ENCODE peak calls at places on chromosomes 3 and 15, in nine cellular contexts. S, Z, A, K, I, X, W, O and U are unnamed samples.

GRCh38 chr3:166444756-166445155 is 607.5 kb upstream of the BCHE start:
- DNase-seq in I (no peak), A (peak), Z (no peak), S (no peak), X (no peak), K (no peak), W (no peak), O (no peak), U (no peak)

GRCh38 chr3:173993299-173993698 is 595.8 kb downstream of the NLGN1 start:
- DNase-seq in A (peak), I (peak), O (peak), Z (no peak), K (peak), S (no peak), W (no peak), X (no peak), U (no peak)

GRCh38 chr3:46541856-46542255 is 24.2 kb downstream of the LRRC2 start:
- DNase-seq in Z (peak), I (no peak), K (no peak), O (no peak), W (no peak), X (no peak), S (no peak), A (no peak), U (no peak)

GRCh38 chr15:60695713-60696522 is 217.0 kb upstream of the ICE2 start:
- DNase-seq in A (peak), X (peak), K (no peak), S (peak), W (no peak), O (no peak), Z (no peak), I (no peak), U (no peak)

GRCh38 chr3:34008191-34008590 is 209.8 kb downstream of the PDCD6IP start:
- DNase-seq in I (no peak), W (no peak), Z (peak), K (no peak), X (no peak), O (no peak), S (no peak), A (peak), U (no peak)

GRCh38 chr3:14484741-14485140 is 55.4 kb downstream of the GRIP2 start:
- DNase-seq in I (no peak), W (no peak), S (no peak), Z (no peak), A (no peak), X (no peak), O (no peak), K (no peak), U (no peak)

GRCh38 chr3:181899702-181900101 is 188.0 kb downstream of the SOX2 start:
- DNase-seq in K (no peak), W (no peak), S (no peak), X (no peak), I (no peak), A (no peak), O (no peak), Z (no peak), U (no peak)

GRCh38 chr3:174756200-174756829 is 102.8 kb upstream of the NAALADL2 start:
- DNase-seq in I (no peak), Z (no peak), A (no peak), W (no peak), S (no peak), K (no peak), X (no peak), O (no peak), U (no peak)

GRCh38 chr15:49673861-49674260 is 53.0 kb downstream of the DTWD1 start:
- DNase-seq in W (no peak), S (no peak), X (no peak), I (no peak), A (no peak), O (no peak), Z (no peak), K (no peak), U (no peak)

GRCh38 chr15:35032471-35032870 is 44.4 kb upstream of the ZNF770 start:
- DNase-seq in W (no peak), I (no peak), K (no peak), O (no peak), A (no peak), Z (no peak), X (no peak), S (no peak), U (no peak)

GRCh38 chr3:83567935-83568334 is 1390.9 kb upstream of the CADM2 start:
- DNase-seq in I (no peak), K (no peak), Z (no peak), X (no peak), A (no peak), S (no peak), W (no peak), O (no peak), U (no peak)

GRCh38 chr3:172176385-172176784 is 137.0 kb downstream of the FNDC3B start:
- DNase-seq in X (no peak), W (no peak), O (no peak), Z (no peak), I (no peak), A (no peak), S (no peak), K (no peak), U (no peak)

GRCh38 chr3:156553705-156554356 is 1.1 kb downstream of the SSR3 start:
- DNase-seq in K (no peak), A (no peak), I (no peak), X (no peak), O (peak), W (no peak), Z (no peak), S (no peak), U (no peak)

GRCh38 chr3:9730747-9731205 is 759 bp upstream of the BRPF1 start:
- DNase-seq in K (no peak), O (no peak), W (peak), I (peak), S (no peak), Z (no peak), X (no peak), A (no peak), U (no peak)

GRCh38 chr3:184351511-184352148 is 9.8 kb downstream of the CLCN2 start:
- DNase-seq in A (no peak), S (no peak), W (no peak), I (no peak), X (no peak), O (no peak), K (no peak), Z (no peak), U (no peak)

GRCh38 chr3:65138531-65138930 is 450.7 kb upstream of the ADAMTS9 start:
- DNase-seq in A (no peak), I (no peak), W (no peak), S (no peak), X (no peak), Z (no peak), O (no peak), K (no peak), U (no peak)

GRCh38 chr3:99499235-99499798 is 139.1 kb upstream of the COL8A1 start:
- DNase-seq in K (peak), O (peak), A (no peak), W (no peak), I (peak), X (no peak), Z (no peak), S (no peak), U (peak)

GRCh38 chr3:140311428-140311827 is 366.4 kb upstream of the TRIM42 start:
- DNase-seq in Z (no peak), K (no peak), X (no peak), A (no peak), S (no peak), W (no peak), O (no peak), I (no peak), U (no peak)

GRCh38 chr3:169825316-169825715 is 12.6 kb upstream of the LRRC34 start:
- DNase-seq in X (no peak), K (no peak), I (no peak), Z (no peak), S (no peak), O (no peak), W (no peak), A (no peak), U (no peak)

GRCh38 chr3:150249776-150250175 is 158.3 kb upstream of the TSC22D2 start:
- DNase-seq in S (no peak), W (peak), Z (no peak), K (no peak), X (no peak), I (no peak), O (no peak), A (no peak), U (no peak)

GRCh38 chr15:70605606-70606410 is 157.6 kb downstream of the UACA start:
- DNase-seq in I (no peak), A (peak), S (no peak), K (no peak), W (no peak), Z (no peak), X (no peak), O (peak), U (peak)

GRCh38 chr3:120425877-120426276 is 24.9 kb downstream of the FSTL1 start:
- DNase-seq in X (no peak), O (peak), S (no peak), Z (no peak), A (peak), K (no peak), I (no peak), W (no peak), U (no peak)

GRCh38 chr15:38129531-38130199 is 123.0 kb upstream of the SPRED1 start:
- DNase-seq in K (no peak), S (no peak), I (no peak), W (no peak), Z (peak), A (peak), O (peak), X (no peak), U (peak)

GRCh38 chr3:129439381-129439816 is 349 bp downstream of the MBD4 start:
- DNase-seq in W (peak), S (peak), I (peak), X (peak), K (peak), A (no peak), O (peak), Z (peak), U (peak)

GRCh38 chr15:64699767-64700388 is 75.5 kb downstream of the RBPMS2 start:
- DNase-seq in Z (no peak), S (no peak), W (no peak), A (no peak), O (peak), K (no peak), I (no peak), X (no peak), U (peak)

GRCh38 chr15:33028495-33028894 is 166.0 kb downstream of the FMN1 start:
- DNase-seq in X (no peak), Z (no peak), I (no peak), A (no peak), W (peak), K (no peak), O (peak), S (no peak), U (peak)

GRCh38 chr3:143247007-143247563 is 127.5 kb downstream of the CHST2 start:
- DNase-seq in Z (no peak), S (no peak), I (no peak), O (no peak), X (no peak), W (no peak), A (no peak), K (no peak), U (no peak)

GRCh38 chr15:63107895-63108546 is 13.6 kb upstream of the LACTB start:
- DNase-seq in A (peak), I (peak), K (no peak), S (no peak), W (no peak), O (peak), X (no peak), Z (no peak), U (peak)

GRCh38 chr3:157104928-157105652 is 54.9 kb downstream of the CCNL1 start:
- DNase-seq in Z (peak), W (no peak), O (no peak), I (no peak), K (no peak), A (no peak), S (no peak), X (no peak), U (no peak)

GRCh38 chr3:138984816-138985215 is 21.3 kb downstream of the PRR23A start:
- DNase-seq in Z (no peak), A (no peak), W (no peak), O (no peak), K (no peak), S (no peak), I (no peak), X (no peak), U (no peak)

GRCh38 chr15:94206463-94207167 is 24.7 kb upstream of the MCTP2 start:
- DNase-seq in K (no peak), I (no peak), W (no peak), A (no peak), X (peak), Z (no peak), S (no peak), O (peak), U (no peak)

GRCh38 chr15:74334127-74334526 is 33.3 kb downstream of the CYP11A1 start:
- DNase-seq in S (no peak), W (no peak), Z (no peak), K (no peak), A (no peak), X (no peak), I (no peak), O (no peak), U (no peak)